ENCODE peak calls at places on chromosomes 1 and 21, in four cellular contexts. One of them, this sample, is unnamed.

GRCh38 chr1:214292317-214292716 is 11.4 kb downstream of the SMYD2 start:
- DNase-seq in erythroblast: no peak
- DNase-seq in cerebellar cortex: no peak
- DNase-seq in kidney tubule cell: no peak
- DNase-seq in this sample: no peak

GRCh38 chr21:42107881-42108553 is 36.9 kb downstream of the UMODL1 start:
- DNase-seq in erythroblast: no peak
- DNase-seq in cerebellar cortex: peak
- DNase-seq in kidney tubule cell: peak
- DNase-seq in this sample: no peak

GRCh38 chr21:28256420-28256831 is 736.3 kb downstream of the LTN1 start:
- DNase-seq in erythroblast: no peak
- DNase-seq in cerebellar cortex: no peak
- DNase-seq in kidney tubule cell: peak
- DNase-seq in this sample: no peak

GRCh38 chr1:46342084-46342656 is 1.6 kb downstream of the NSUN4 start:
- DNase-seq in erythroblast: peak
- DNase-seq in cerebellar cortex: no peak
- DNase-seq in kidney tubule cell: peak
- DNase-seq in this sample: no peak

GRCh38 chr1:191696371-191696770 is 461.9 kb upstream of the RGS18 start:
- DNase-seq in erythroblast: peak
- DNase-seq in cerebellar cortex: no peak
- DNase-seq in kidney tubule cell: no peak
- DNase-seq in this sample: no peak

GRCh38 chr1:184740344-184740743 is 14.3 kb downstream of the EDEM3 start:
- DNase-seq in erythroblast: no peak
- DNase-seq in cerebellar cortex: no peak
- DNase-seq in kidney tubule cell: no peak
- DNase-seq in this sample: no peak

GRCh38 chr1:27605796-27606707 is 2.1 kb upstream of the AHDC1 start:
- DNase-seq in erythroblast: no peak
- DNase-seq in cerebellar cortex: peak
- DNase-seq in kidney tubule cell: peak
- DNase-seq in this sample: peak

GRCh38 chr1:172669011-172669410 is 10.1 kb downstream of the FASLG start:
- DNase-seq in erythroblast: no peak
- DNase-seq in cerebellar cortex: no peak
- DNase-seq in kidney tubule cell: no peak
- DNase-seq in this sample: no peak

GRCh38 chr1:218624051-218624450 is 278.9 kb downstream of the TGFB2 start:
- DNase-seq in erythroblast: no peak
- DNase-seq in cerebellar cortex: no peak
- DNase-seq in kidney tubule cell: no peak
- DNase-seq in this sample: no peak

GRCh38 chr1:186605762-186606350 is 74.4 kb downstream of the PTGS2 start:
- DNase-seq in erythroblast: peak
- DNase-seq in cerebellar cortex: peak
- DNase-seq in kidney tubule cell: peak
- DNase-seq in this sample: peak

GRCh38 chr1:17207966-17208418 is 3.1 kb downstream of the PADI1 start:
- DNase-seq in erythroblast: no peak
- DNase-seq in cerebellar cortex: no peak
- DNase-seq in kidney tubule cell: peak
- DNase-seq in this sample: no peak

GRCh38 chr21:33266784-33267135 is 593 bp downstream of the IL10RB start:
- DNase-seq in erythroblast: no peak
- DNase-seq in cerebellar cortex: no peak
- DNase-seq in kidney tubule cell: no peak
- DNase-seq in this sample: no peak

GRCh38 chr1:219427400-219427799 is 185.5 kb downstream of the ZC3H11B start:
- DNase-seq in erythroblast: no peak
- DNase-seq in cerebellar cortex: no peak
- DNase-seq in kidney tubule cell: no peak
- DNase-seq in this sample: no peak

GRCh38 chr1:93662481-93663190 is 19.0 kb downstream of the BCAR3 start:
- DNase-seq in erythroblast: no peak
- DNase-seq in cerebellar cortex: no peak
- DNase-seq in kidney tubule cell: peak
- DNase-seq in this sample: no peak

GRCh38 chr1:1157426-1157913 is 16.2 kb upstream of the TTLL10 start:
- DNase-seq in erythroblast: peak
- DNase-seq in cerebellar cortex: peak
- DNase-seq in kidney tubule cell: peak
- DNase-seq in this sample: no peak

GRCh38 chr21:36643374-36644250 is 55.3 kb upstream of the SIM2 start:
- DNase-seq in erythroblast: no peak
- DNase-seq in cerebellar cortex: no peak
- DNase-seq in kidney tubule cell: no peak
- DNase-seq in this sample: no peak

GRCh38 chr1:24727490-24728214 is 17.6 kb upstream of the CLIC4 start:
- DNase-seq in erythroblast: no peak
- DNase-seq in cerebellar cortex: no peak
- DNase-seq in kidney tubule cell: peak
- DNase-seq in this sample: no peak

GRCh38 chr1:100626397-100626796 is 88.5 kb downstream of the GPR88 start:
- DNase-seq in erythroblast: no peak
- DNase-seq in cerebellar cortex: no peak
- DNase-seq in kidney tubule cell: peak
- DNase-seq in this sample: no peak

GRCh38 chr1:3638027-3638426 is 11.9 kb downstream of the WRAP73 start:
- DNase-seq in erythroblast: no peak
- DNase-seq in cerebellar cortex: no peak
- DNase-seq in kidney tubule cell: no peak
- DNase-seq in this sample: no peak

GRCh38 chr1:22206551-22207125 is 63.7 kb upstream of the WNT4 start:
- DNase-seq in erythroblast: no peak
- DNase-seq in cerebellar cortex: no peak
- DNase-seq in kidney tubule cell: no peak
- DNase-seq in this sample: no peak

GRCh38 chr1:171913385-171913784 is 72.1 kb downstream of the DNM3 start:
- DNase-seq in erythroblast: no peak
- DNase-seq in cerebellar cortex: peak
- DNase-seq in kidney tubule cell: peak
- DNase-seq in this sample: no peak

GRCh38 chr1:65948609-65949229 is 156.0 kb downstream of the PDE4B start:
- DNase-seq in erythroblast: peak
- DNase-seq in cerebellar cortex: no peak
- DNase-seq in kidney tubule cell: peak
- DNase-seq in this sample: peak

GRCh38 chr1:221777434-221778072 is 35.7 kb upstream of the DUSP10 start:
- DNase-seq in erythroblast: no peak
- DNase-seq in cerebellar cortex: no peak
- DNase-seq in kidney tubule cell: no peak
- DNase-seq in this sample: no peak

GRCh38 chr1:56533621-56534020 is 45.7 kb downstream of the PLPP3 start:
- DNase-seq in erythroblast: no peak
- DNase-seq in cerebellar cortex: no peak
- DNase-seq in kidney tubule cell: no peak
- DNase-seq in this sample: no peak

GRCh38 chr1:17230106-17230505 is 18.8 kb upstream of the PADI3 start:
- DNase-seq in erythroblast: no peak
- DNase-seq in cerebellar cortex: no peak
- DNase-seq in kidney tubule cell: no peak
- DNase-seq in this sample: no peak

GRCh38 chr1:42057800-42058199 is 95.4 kb upstream of the GUCA2B start:
- DNase-seq in erythroblast: no peak
- DNase-seq in cerebellar cortex: no peak
- DNase-seq in kidney tubule cell: no peak
- DNase-seq in this sample: no peak

GRCh38 chr1:180248731-180249681 is 18.9 kb downstream of the LHX4 start:
- DNase-seq in erythroblast: peak
- DNase-seq in cerebellar cortex: no peak
- DNase-seq in kidney tubule cell: no peak
- DNase-seq in this sample: peak

GRCh38 chr1:57279909-57280666 is 143.8 kb downstream of the DAB1 start:
- DNase-seq in erythroblast: no peak
- DNase-seq in cerebellar cortex: no peak
- DNase-seq in kidney tubule cell: peak
- DNase-seq in this sample: no peak

GRCh38 chr1:111633736-111634135 is 14.1 kb downstream of the RAP1A start:
- DNase-seq in erythroblast: no peak
- DNase-seq in cerebellar cortex: no peak
- DNase-seq in kidney tubule cell: no peak
- DNase-seq in this sample: no peak

GRCh38 chr1:95012389-95012788 is 60.4 kb downstream of the ALG14 start:
- DNase-seq in erythroblast: no peak
- DNase-seq in cerebellar cortex: no peak
- DNase-seq in kidney tubule cell: no peak
- DNase-seq in this sample: peak

GRCh38 chr1:115428262-115428661 is 90.2 kb upstream of the NGF start:
- DNase-seq in erythroblast: no peak
- DNase-seq in cerebellar cortex: no peak
- DNase-seq in kidney tubule cell: peak
- DNase-seq in this sample: no peak

GRCh38 chr1:3674100-3675094 is 22.1 kb downstream of the TP73 start:
- DNase-seq in erythroblast: no peak
- DNase-seq in cerebellar cortex: no peak
- DNase-seq in kidney tubule cell: peak
- DNase-seq in this sample: no peak

GRCh38 chr1:233253231-233254038 is 42.1 kb downstream of the PCNX2 start:
- DNase-seq in erythroblast: no peak
- DNase-seq in cerebellar cortex: no peak
- DNase-seq in kidney tubule cell: peak
- DNase-seq in this sample: no peak

GRCh38 chr1:89978763-89979162 is 16.1 kb upstream of the ZNF326 start:
- DNase-seq in erythroblast: no peak
- DNase-seq in cerebellar cortex: no peak
- DNase-seq in kidney tubule cell: peak
- DNase-seq in this sample: no peak

GRCh38 chr21:42330380-42331336 is 15.4 kb upstream of the TFF3 start:
- DNase-seq in erythroblast: no peak
- DNase-seq in cerebellar cortex: no peak
- DNase-seq in kidney tubule cell: no peak
- DNase-seq in this sample: no peak

GRCh38 chr1:170730443-170730842 is 66.5 kb downstream of the PRRX1 start:
- DNase-seq in erythroblast: no peak
- DNase-seq in cerebellar cortex: no peak
- DNase-seq in kidney tubule cell: no peak
- DNase-seq in this sample: no peak

GRCh38 chr1:47211796-47212269 is 20.2 kb downstream of the TAL1 start:
- DNase-seq in erythroblast: no peak
- DNase-seq in cerebellar cortex: no peak
- DNase-seq in kidney tubule cell: no peak
- DNase-seq in this sample: no peak